ENCODE peak calls at places on chromosome 9, in six cellular contexts. D is GM06990, Q is Calu3, P is neural crest cell, U is transverse colon, T is left ventricle myocardium inferior. Z is an unnamed sample.

GRCh38 chr9:69131682-69132081 is 42.4 kb upstream of the TJP2 start:
- DNase-seq in P (no peak), U (no peak), D (no peak), T (no peak), Q (peak; percentile 25), Z (no peak)

GRCh38 chr9:72977670-72978069 is 24.8 kb upstream of the ALDH1A1 start:
- DNase-seq in Q (no peak), T (no peak), D (no peak), P (no peak), U (no peak), Z (no peak)

GRCh38 chr9:22170162-22170932 is 161.2 kb upstream of the CDKN2B start:
- DNase-seq in P (no peak), T (no peak), Q (no peak), D (no peak), U (no peak), Z (no peak)

GRCh38 chr9:68704804-68705635 is at the start of gene PIP5K1B:
- DNase-seq in P (peak; percentile 58), Q (peak; percentile 76), D (peak; percentile 90), T (peak; percentile 77), U (peak; percentile 90), Z (peak; percentile 86)

GRCh38 chr9:135485385-135485784 is 5.8 kb downstream of the PPP1R26 start:
- DNase-seq in Q (no peak), D (no peak), P (no peak), U (no peak), T (no peak), Z (no peak)

GRCh38 chr9:127311239-127311741 is 46.7 kb downstream of the GARNL3 start:
- DNase-seq in Q (peak; percentile 47), P (peak; percentile 14), T (no peak), U (peak; percentile 37), D (no peak), Z (no peak)

GRCh38 chr9:21854594-21854993 is 52.2 kb downstream of the MTAP start:
- DNase-seq in D (no peak), P (no peak), T (no peak), U (peak; percentile 27), Q (peak; percentile 79), Z (no peak)

GRCh38 chr9:85151247-85151646 is 481.7 kb downstream of the NTRK2 start:
- DNase-seq in U (no peak), T (no peak), P (no peak), D (no peak), Q (no peak), Z (no peak)

GRCh38 chr9:94139672-94140417 is 55.6 kb downstream of the PTPDC1 start:
- DNase-seq in Q (peak; percentile 44), D (no peak), T (peak; percentile 85), P (no peak), U (peak; percentile 74), Z (no peak)

GRCh38 chr9:134922932-134923240 is 5.2 kb upstream of the FCN1 start:
- DNase-seq in T (no peak), P (no peak), D (no peak), U (no peak), Q (no peak), Z (no peak)

GRCh38 chr9:121120386-121120785 is 45.6 kb downstream of the CNTRL start:
- DNase-seq in D (no peak), Q (no peak), U (no peak), T (no peak), P (no peak), Z (no peak)

GRCh38 chr9:121122450-121123032 is 47.8 kb downstream of the CNTRL start:
- DNase-seq in D (peak; percentile 22), U (no peak), P (no peak), T (no peak), Q (no peak), Z (no peak)

GRCh38 chr9:121118266-121118665 is 43.5 kb downstream of the CNTRL start:
- DNase-seq in P (no peak), U (no peak), T (no peak), D (no peak), Q (no peak), Z (no peak)

GRCh38 chr9:121123816-121124536 is 49.2 kb downstream of the CNTRL start:
- DNase-seq in P (no peak), D (no peak), U (no peak), Q (no peak), T (no peak), Z (no peak)

GRCh38 chr9:121121582-121122087 is 46.9 kb downstream of the CNTRL start:
- DNase-seq in D (peak; percentile 90), T (peak; percentile 99), U (peak; percentile 97), P (peak; percentile 87), Q (peak; percentile 92), Z (peak; percentile 97)
- TF ChIP-seq CTCF in D (no peak), T (peak; percentile 67), U (peak; percentile 54), P (peak; percentile 39), Q (no peak), Z (peak; percentile 64)

GRCh38 chr9:3385871-3386270 is 139.9 kb downstream of the RFX3 start:
- DNase-seq in Q (no peak), T (no peak), D (peak; percentile 39), P (no peak), U (no peak), Z (no peak)
- TF ChIP-seq CTCF in Q (no peak), T (no peak), D (no peak), P (no peak), U (no peak), Z (no peak)

DNA sequence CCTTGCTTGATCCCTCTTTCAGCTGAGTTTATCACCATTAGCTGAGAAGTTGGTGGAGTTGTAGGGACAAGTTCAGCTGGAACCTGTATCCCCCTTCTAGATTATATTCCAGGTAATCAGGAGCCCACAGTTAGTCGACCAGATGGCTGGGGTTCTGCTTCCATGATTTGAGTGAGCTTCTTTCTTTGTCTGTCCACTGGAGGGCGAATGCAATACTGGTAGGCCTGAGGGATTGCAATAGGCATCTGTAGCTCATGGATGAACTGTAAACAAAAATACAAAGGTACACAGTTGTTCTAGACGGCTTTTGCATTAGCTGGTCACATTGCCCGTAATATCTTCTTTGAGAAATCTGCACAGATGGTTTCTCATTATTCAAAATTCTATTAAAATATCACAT is 88.9 kb downstream of the PCSK5 start:
- DNase-seq in D (no peak), P (no peak), Q (peak; percentile 14), T (no peak), U (no peak), Z (no peak)
- TF ChIP-seq CTCF in D (peak; percentile 40), P (peak; percentile 38), Q (no peak), T (peak; percentile 28), U (peak; percentile 18), Z (peak; percentile 52)

GRCh38 chr9:35813434-35814105 is 1.3 kb downstream of the HINT2 start:
- DNase-seq in U (no peak), P (no peak), D (no peak), Q (peak; percentile 24), T (no peak), Z (peak; percentile 39)
- TF ChIP-seq CTCF in U (peak; percentile 36), P (peak; percentile 43), D (peak; percentile 23), Q (peak; percentile 40), T (peak; percentile 39), Z (peak; percentile 65)

DNA sequence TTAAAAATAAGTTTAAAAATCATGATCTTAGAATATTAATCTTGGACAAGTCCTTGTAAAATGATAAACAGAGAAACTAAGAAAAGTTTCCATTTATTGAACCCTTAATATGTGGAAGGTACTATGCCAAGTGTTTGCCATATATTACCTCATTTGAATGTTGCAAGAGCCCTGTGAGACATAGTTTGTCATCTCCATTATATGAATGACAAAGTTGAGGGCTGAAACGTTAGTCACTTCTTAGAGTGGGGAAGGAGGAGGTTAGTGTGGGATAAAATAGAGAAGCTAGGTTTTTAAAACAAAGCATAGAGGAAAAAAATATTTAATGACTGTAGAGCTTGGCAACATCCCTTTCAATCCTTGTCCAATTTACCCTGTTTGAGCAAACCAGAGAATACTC is 2.0 kb downstream of the TNC start:
- DNase-seq in U (no peak), T (no peak), D (no peak), P (no peak), Q (no peak), Z (no peak)
- TF ChIP-seq CTCF in U (no peak), T (no peak), D (no peak), P (no peak), Q (no peak), Z (no peak)